ENCODE peak calls at places on chromosomes 3 and 15, in six cellular contexts. W is tibial artery; T is DMS 273 treated with DMSO at 0.1 percent for 48 hours; L is activated CD4-positive, alpha-beta T cell treated with anti-CD3 and anti-CD28 coated beads, Interleukin-2, amount 50 U/mL, for 24 hours; F is effector CD4-positive, alpha-beta T cell; V is hepatic stellate cell. G is an unnamed sample.

GRCh38 chr3:11591401-11592266 is 52.1 kb downstream of the VGLL4 start:
- DNase-seq in W (peak), T (no peak), L (no peak), F (no peak), V (no peak), G (no peak)

GRCh38 chr3:50259432-50260026 is 9.4 kb upstream of the SEMA3B start:
- DNase-seq in W (no peak), T (no peak), L (no peak), F (no peak), V (no peak), G (peak)

GRCh38 chr15:75565062-75565970 is 13.8 kb downstream of the PTPN9 start:
- DNase-seq in W (no peak), T (no peak), L (no peak), F (no peak), V (no peak), G (no peak)

GRCh38 chr15:85621096-85621495 is 173.6 kb downstream of the KLHL25 start:
- DNase-seq in W (no peak), T (no peak), L (no peak), F (no peak), V (no peak), G (no peak)

GRCh38 chr3:106797461-106797860 is 579.8 kb upstream of the CCDC54 start:
- DNase-seq in W (no peak), T (no peak), L (no peak), F (no peak), V (no peak), G (no peak)

GRCh38 chr3:172666873-172667694 is 43.8 kb downstream of the NCEH1 start:
- DNase-seq in W (no peak), T (peak), L (peak), F (peak), V (peak), G (peak)

GRCh38 chr3:104133630-104134029 is 1233.1 kb upstream of the ALCAM start:
- DNase-seq in W (no peak), T (no peak), L (no peak), F (no peak), V (no peak), G (no peak)

GRCh38 chr3:177193706-177194268 is 3.5 kb downstream of the TBL1XR1 start:
- DNase-seq in W (no peak), T (no peak), L (no peak), F (no peak), V (no peak), G (no peak)

GRCh38 chr15:90915216-90915807 is 12.2 kb downstream of the MAN2A2 start:
- DNase-seq in W (no peak), T (peak), L (no peak), F (no peak), V (no peak), G (peak)

GRCh38 chr3:192642651-192643050 is 84.7 kb downstream of the FGF12 start:
- DNase-seq in W (no peak), T (no peak), L (no peak), F (no peak), V (no peak), G (no peak)

GRCh38 chr3:66048051-66048395 is 9.3 kb upstream of the MAGI1 start:
- DNase-seq in W (no peak), T (no peak), L (no peak), F (no peak), V (no peak), G (no peak)

GRCh38 chr3:142275856-142276255 is 50.5 kb upstream of the GK5 start:
- DNase-seq in W (no peak), T (no peak), L (no peak), F (no peak), V (peak), G (no peak)

GRCh38 chr3:110069641-110070538 is 732.5 kb upstream of the DPPA4 start:
- DNase-seq in W (no peak), T (no peak), L (no peak), F (no peak), V (peak), G (no peak)

GRCh38 chr3:4825572-4826236 is 153.5 kb upstream of the BHLHE40 start:
- DNase-seq in W (no peak), T (no peak), L (no peak), F (peak), V (no peak), G (no peak)

GRCh38 chr3:16071246-16071645 is 103.2 kb upstream of the GALNT15 start:
- DNase-seq in W (no peak), T (no peak), L (no peak), F (no peak), V (no peak), G (no peak)

GRCh38 chr3:37859354-37859753 is 2.3 kb upstream of the CTDSPL start:
- DNase-seq in W (no peak), T (no peak), L (no peak), F (no peak), V (no peak), G (no peak)

GRCh38 chr15:96334017-96334704 is 3.7 kb downstream of the NR2F2 start:
- DNase-seq in W (peak), T (no peak), L (no peak), F (no peak), V (no peak), G (no peak)

GRCh38 chr3:42486814-42487569 is 15.5 kb upstream of the VIPR1 start:
- DNase-seq in W (no peak), T (no peak), L (no peak), F (no peak), V (no peak), G (no peak)

GRCh38 chr3:153291052-153291689 is 129.1 kb downstream of the RAP2B start:
- DNase-seq in W (no peak), T (no peak), L (no peak), F (no peak), V (no peak), G (no peak)

GRCh38 chr15:25058080-25058785 is 103.4 kb downstream of the SNRPN start:
- DNase-seq in W (peak), T (no peak), L (no peak), F (no peak), V (no peak), G (no peak)

GRCh38 chr15:79257454-79257853 is 25.1 kb upstream of the ANKRD34C start:
- DNase-seq in W (no peak), T (no peak), L (no peak), F (no peak), V (no peak), G (no peak)

GRCh38 chr15:42274693-42274971 is 1.4 kb upstream of the TMEM87A start:
- DNase-seq in W (no peak), T (no peak), L (no peak), F (no peak), V (no peak), G (no peak)

GRCh38 chr15:77753238-77753873 is 120.6 kb upstream of the LINGO1 start:
- DNase-seq in W (no peak), T (no peak), L (no peak), F (no peak), V (peak), G (no peak)

GRCh38 chr3:46193436-46193835 is 14.7 kb downstream of the CCR1 start:
- DNase-seq in W (no peak), T (no peak), L (no peak), F (no peak), V (no peak), G (no peak)

GRCh38 chr3:141959921-141960554 is 83.6 kb downstream of the ATP1B3 start:
- DNase-seq in W (no peak), T (no peak), L (no peak), F (no peak), V (peak), G (no peak)

GRCh38 chr3:158339638-158340037 is 229.7 kb downstream of the RSRC1 start:
- DNase-seq in W (no peak), T (no peak), L (no peak), F (no peak), V (no peak), G (no peak)

GRCh38 chr3:177714945-177715344 is 517.7 kb upstream of the TBL1XR1 start:
- DNase-seq in W (no peak), T (no peak), L (no peak), F (no peak), V (no peak), G (no peak)

GRCh38 chr15:77557178-77557960 is 75.3 kb downstream of the LINGO1 start:
- DNase-seq in W (no peak), T (no peak), L (no peak), F (no peak), V (no peak), G (no peak)

GRCh38 chr3:139758654-139759291 is 81.0 kb upstream of the NMNAT3 start:
- DNase-seq in W (no peak), T (no peak), L (no peak), F (no peak), V (peak), G (no peak)

GRCh38 chr15:42118650-42119531 is 24.5 kb upstream of the PLA2G4D start:
- DNase-seq in W (no peak), T (no peak), L (no peak), F (no peak), V (no peak), G (no peak)

GRCh38 chr15:52785672-52786406 is 4.3 kb downstream of the ONECUT1 start:
- DNase-seq in W (no peak), T (no peak), L (no peak), F (no peak), V (no peak), G (no peak)

GRCh38 chr3:45635475-45636256 is 41.1 kb downstream of the LIMD1 start:
- DNase-seq in W (no peak), T (no peak), L (no peak), F (no peak), V (peak), G (no peak)

GRCh38 chr3:27637346-27638000 is 84.7 kb downstream of the EOMES start:
- DNase-seq in W (peak), T (no peak), L (no peak), F (no peak), V (no peak), G (no peak)

GRCh38 chr3:164806188-164806587 is 272.1 kb downstream of the SI start:
- DNase-seq in W (no peak), T (no peak), L (no peak), F (no peak), V (no peak), G (no peak)

GRCh38 chr15:50241684-50242450 is 23.7 kb downstream of the HDC start:
- DNase-seq in W (no peak), T (no peak), L (no peak), F (no peak), V (no peak), G (no peak)

GRCh38 chr3:62154457-62155148 is 218.7 kb downstream of the FEZF2 start:
- DNase-seq in W (no peak), T (no peak), L (no peak), F (no peak), V (no peak), G (no peak)

GRCh38 chr3:2929574-2929973 is 180.6 kb downstream of the IL5RA start:
- DNase-seq in W (no peak), T (no peak), L (no peak), F (no peak), V (no peak), G (no peak)

GRCh38 chr3:42518800-42519567 is 16.5 kb downstream of the VIPR1 start:
- DNase-seq in W (no peak), T (no peak), L (no peak), F (peak), V (no peak), G (no peak)